ENCODE peak calls at places on chromosomes 4 and X, in eight cellular contexts. One of them, this sample, is unnamed.

GRCh38 chr4:88897180-88897579 is 159.8 kb downstream of the FAM13A start:
- DNase-seq in mammary epithelial cell: peak; percentile 20
- DNase-seq in ovary: no peak
- DNase-seq in BJ: no peak
- DNase-seq in fibroblast of pulmonary artery: no peak
- DNase-seq in heart left ventricle: no peak
- DNase-seq in dorsolateral prefrontal cortex: no peak
- DNase-seq in brain microvascular endothelial cell: no peak
- DNase-seq in this sample: no peak

GRCh38 chrX:43508694-43509093 is 147.4 kb upstream of the MAOA start:
- DNase-seq in mammary epithelial cell: no peak
- DNase-seq in ovary: no peak
- DNase-seq in BJ: no peak
- DNase-seq in fibroblast of pulmonary artery: no peak
- DNase-seq in heart left ventricle: no peak
- DNase-seq in dorsolateral prefrontal cortex: no peak
- DNase-seq in brain microvascular endothelial cell: no peak
- DNase-seq in this sample: no peak

GRCh38 chr4:80419946-80420345 is 84.4 kb downstream of the CFAP299 start:
- DNase-seq in mammary epithelial cell: no peak
- DNase-seq in ovary: no peak
- DNase-seq in BJ: no peak
- DNase-seq in fibroblast of pulmonary artery: no peak
- DNase-seq in heart left ventricle: no peak
- DNase-seq in dorsolateral prefrontal cortex: no peak
- DNase-seq in brain microvascular endothelial cell: no peak
- DNase-seq in this sample: no peak

GRCh38 chr4:155658665-155659064 is 8.0 kb upstream of the GUCY1A1 start:
- DNase-seq in mammary epithelial cell: no peak
- DNase-seq in ovary: no peak
- DNase-seq in BJ: no peak
- DNase-seq in fibroblast of pulmonary artery: no peak
- DNase-seq in heart left ventricle: no peak
- DNase-seq in dorsolateral prefrontal cortex: no peak
- DNase-seq in brain microvascular endothelial cell: no peak
- DNase-seq in this sample: no peak

GRCh38 chr4:13378973-13379759 is 105.0 kb downstream of the RAB28 start:
- DNase-seq in mammary epithelial cell: no peak
- DNase-seq in ovary: no peak
- DNase-seq in BJ: no peak
- DNase-seq in fibroblast of pulmonary artery: no peak
- DNase-seq in heart left ventricle: no peak
- DNase-seq in dorsolateral prefrontal cortex: no peak
- DNase-seq in brain microvascular endothelial cell: no peak
- DNase-seq in this sample: no peak

GRCh38 chrX:55490121-55490520 is 473 bp upstream of the USP51 start:
- DNase-seq in mammary epithelial cell: no peak
- DNase-seq in ovary: no peak
- DNase-seq in BJ: no peak
- DNase-seq in fibroblast of pulmonary artery: no peak
- DNase-seq in heart left ventricle: no peak
- DNase-seq in dorsolateral prefrontal cortex: no peak
- DNase-seq in brain microvascular endothelial cell: no peak
- DNase-seq in this sample: no peak

GRCh38 chr4:42371306-42372063 is 25.8 kb upstream of the SHISA3 start:
- DNase-seq in mammary epithelial cell: peak; percentile 9
- DNase-seq in ovary: no peak
- DNase-seq in BJ: no peak
- DNase-seq in fibroblast of pulmonary artery: peak; percentile 88
- DNase-seq in heart left ventricle: no peak
- DNase-seq in dorsolateral prefrontal cortex: no peak
- DNase-seq in brain microvascular endothelial cell: peak; percentile 67
- DNase-seq in this sample: peak; percentile 26

GRCh38 chrX:30414144-30414543 is 105.0 kb upstream of the NR0B1 start:
- DNase-seq in mammary epithelial cell: no peak
- DNase-seq in ovary: no peak
- DNase-seq in BJ: no peak
- DNase-seq in fibroblast of pulmonary artery: no peak
- DNase-seq in heart left ventricle: no peak
- DNase-seq in dorsolateral prefrontal cortex: no peak
- DNase-seq in brain microvascular endothelial cell: no peak
- DNase-seq in this sample: peak; percentile 32

GRCh38 chr4:85149656-85150055 is 183.2 kb upstream of the WDFY3 start:
- DNase-seq in mammary epithelial cell: peak; percentile 19
- DNase-seq in ovary: no peak
- DNase-seq in BJ: no peak
- DNase-seq in fibroblast of pulmonary artery: peak; percentile 69
- DNase-seq in heart left ventricle: no peak
- DNase-seq in dorsolateral prefrontal cortex: no peak
- DNase-seq in brain microvascular endothelial cell: peak; percentile 2
- DNase-seq in this sample: no peak

GRCh38 chrX:48531359-48531954 is 8.1 kb upstream of the TBC1D25 start:
- DNase-seq in mammary epithelial cell: peak; percentile 75
- DNase-seq in ovary: no peak
- DNase-seq in BJ: peak; percentile 34
- DNase-seq in fibroblast of pulmonary artery: peak; percentile 74
- DNase-seq in heart left ventricle: no peak
- DNase-seq in dorsolateral prefrontal cortex: no peak
- DNase-seq in brain microvascular endothelial cell: peak; percentile 56
- DNase-seq in this sample: peak; percentile 41
- H3K4me3 ChIP-seq in mammary epithelial cell: no peak overlapping the region
- H3K4me3 ChIP-seq in ovary: no peak overlapping the region
- H3K4me3 ChIP-seq in BJ: no peak overlapping the region
- H3K4me3 ChIP-seq in fibroblast of pulmonary artery: no peak overlapping the region
- H3K4me3 ChIP-seq in heart left ventricle: no peak overlapping the region
- H3K4me3 ChIP-seq in dorsolateral prefrontal cortex: no peak overlapping the region
- H3K4me3 ChIP-seq in brain microvascular endothelial cell: no peak overlapping the region
- H3K4me3 ChIP-seq in this sample: no peak overlapping the region

GRCh38 chr4:10667651-10668341 is 16.8 kb downstream of the CLNK start:
- DNase-seq in mammary epithelial cell: no peak
- DNase-seq in ovary: no peak
- DNase-seq in BJ: no peak
- DNase-seq in fibroblast of pulmonary artery: no peak
- DNase-seq in heart left ventricle: no peak
- DNase-seq in dorsolateral prefrontal cortex: no peak
- DNase-seq in brain microvascular endothelial cell: no peak
- DNase-seq in this sample: no peak
- TF ChIP-seq CTCF in mammary epithelial cell: no peak
- TF ChIP-seq CTCF in ovary: no peak
- TF ChIP-seq CTCF in BJ: no peak
- TF ChIP-seq CTCF in fibroblast of pulmonary artery: no peak
- TF ChIP-seq CTCF in heart left ventricle: no peak
- TF ChIP-seq CTCF in dorsolateral prefrontal cortex: no peak
- TF ChIP-seq CTCF in brain microvascular endothelial cell: no peak
- TF ChIP-seq CTCF in this sample: no peak

DNA sequence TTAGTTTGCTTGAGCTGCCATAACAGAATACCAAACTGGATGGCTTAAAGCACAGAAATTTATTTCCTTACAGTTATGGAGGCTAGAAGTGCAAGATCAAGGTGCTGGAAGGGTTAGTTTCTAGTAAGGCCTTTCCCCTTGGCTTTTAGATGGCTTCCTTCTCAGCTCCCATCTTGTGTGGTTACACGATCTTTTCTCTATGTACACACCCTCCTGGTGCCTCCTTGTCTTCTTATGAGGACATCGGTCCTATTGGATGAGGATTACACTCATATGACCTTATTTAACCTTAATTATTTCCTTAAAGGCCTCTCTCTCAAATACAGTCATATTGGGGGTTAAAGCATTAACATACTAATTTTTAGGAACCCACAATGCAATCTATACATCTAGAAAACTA is 787.9 kb upstream of the GALNTL6 start:
- DNase-seq in mammary epithelial cell: no peak
- DNase-seq in ovary: no peak
- DNase-seq in BJ: no peak
- DNase-seq in fibroblast of pulmonary artery: no peak
- DNase-seq in heart left ventricle: no peak
- DNase-seq in dorsolateral prefrontal cortex: no peak
- DNase-seq in brain microvascular endothelial cell: no peak
- DNase-seq in this sample: no peak
- H3K4me3 ChIP-seq in mammary epithelial cell: no peak overlapping the region
- H3K4me3 ChIP-seq in ovary: no peak overlapping the region
- H3K4me3 ChIP-seq in BJ: no peak overlapping the region
- H3K4me3 ChIP-seq in fibroblast of pulmonary artery: no peak overlapping the region
- H3K4me3 ChIP-seq in heart left ventricle: no peak overlapping the region
- H3K4me3 ChIP-seq in dorsolateral prefrontal cortex: no peak overlapping the region
- H3K4me3 ChIP-seq in brain microvascular endothelial cell: no peak overlapping the region
- H3K4me3 ChIP-seq in this sample: no peak overlapping the region

DNA sequence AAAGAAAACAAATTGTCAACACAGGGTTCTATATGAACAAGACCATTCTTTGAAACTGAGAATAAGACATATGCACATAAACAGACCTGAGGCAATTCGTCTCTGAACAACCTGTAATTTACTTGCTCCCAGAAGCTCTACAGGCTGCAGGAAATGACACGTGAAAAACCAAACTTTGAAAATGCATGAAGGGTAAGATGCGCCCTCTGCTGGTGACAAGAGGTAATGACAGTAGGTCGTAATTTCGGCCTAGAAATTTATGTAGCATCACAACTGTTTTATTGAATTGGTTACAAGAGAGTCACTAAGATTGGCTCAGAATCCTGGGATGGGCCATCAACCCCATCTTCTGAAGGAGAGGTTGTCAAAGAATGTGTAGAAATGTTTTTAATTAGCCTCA is 276.5 kb downstream of the PPP4R3C start:
- DNase-seq in mammary epithelial cell: peak; percentile 34
- DNase-seq in ovary: no peak
- DNase-seq in BJ: no peak
- DNase-seq in fibroblast of pulmonary artery: peak; percentile 46
- DNase-seq in heart left ventricle: no peak
- DNase-seq in dorsolateral prefrontal cortex: no peak
- DNase-seq in brain microvascular endothelial cell: peak; percentile 38
- DNase-seq in this sample: no peak
- TF ChIP-seq CTCF in mammary epithelial cell: peak; percentile 81
- TF ChIP-seq CTCF in ovary: no peak
- TF ChIP-seq CTCF in BJ: peak; percentile 41
- TF ChIP-seq CTCF in fibroblast of pulmonary artery: peak; percentile 59
- TF ChIP-seq CTCF in heart left ventricle: peak; percentile 36
- TF ChIP-seq CTCF in dorsolateral prefrontal cortex: peak; percentile 63
- TF ChIP-seq CTCF in brain microvascular endothelial cell: peak; percentile 77
- TF ChIP-seq CTCF in this sample: peak; percentile 76

GRCh38 chr4:105662935-105663675 is 45.4 kb downstream of the INTS12 start:
- DNase-seq in mammary epithelial cell: no peak
- DNase-seq in ovary: no peak
- DNase-seq in BJ: no peak
- DNase-seq in fibroblast of pulmonary artery: no peak
- DNase-seq in heart left ventricle: no peak
- DNase-seq in dorsolateral prefrontal cortex: no peak
- DNase-seq in brain microvascular endothelial cell: no peak
- DNase-seq in this sample: no peak
- H3K4me3 ChIP-seq in mammary epithelial cell: no peak overlapping the region
- H3K4me3 ChIP-seq in ovary: no peak overlapping the region
- H3K4me3 ChIP-seq in BJ: no peak overlapping the region
- H3K4me3 ChIP-seq in fibroblast of pulmonary artery: no peak overlapping the region
- H3K4me3 ChIP-seq in heart left ventricle: no peak overlapping the region
- H3K4me3 ChIP-seq in dorsolateral prefrontal cortex: no peak overlapping the region
- H3K4me3 ChIP-seq in brain microvascular endothelial cell: no peak overlapping the region
- H3K4me3 ChIP-seq in this sample: no peak overlapping the region

DNA sequence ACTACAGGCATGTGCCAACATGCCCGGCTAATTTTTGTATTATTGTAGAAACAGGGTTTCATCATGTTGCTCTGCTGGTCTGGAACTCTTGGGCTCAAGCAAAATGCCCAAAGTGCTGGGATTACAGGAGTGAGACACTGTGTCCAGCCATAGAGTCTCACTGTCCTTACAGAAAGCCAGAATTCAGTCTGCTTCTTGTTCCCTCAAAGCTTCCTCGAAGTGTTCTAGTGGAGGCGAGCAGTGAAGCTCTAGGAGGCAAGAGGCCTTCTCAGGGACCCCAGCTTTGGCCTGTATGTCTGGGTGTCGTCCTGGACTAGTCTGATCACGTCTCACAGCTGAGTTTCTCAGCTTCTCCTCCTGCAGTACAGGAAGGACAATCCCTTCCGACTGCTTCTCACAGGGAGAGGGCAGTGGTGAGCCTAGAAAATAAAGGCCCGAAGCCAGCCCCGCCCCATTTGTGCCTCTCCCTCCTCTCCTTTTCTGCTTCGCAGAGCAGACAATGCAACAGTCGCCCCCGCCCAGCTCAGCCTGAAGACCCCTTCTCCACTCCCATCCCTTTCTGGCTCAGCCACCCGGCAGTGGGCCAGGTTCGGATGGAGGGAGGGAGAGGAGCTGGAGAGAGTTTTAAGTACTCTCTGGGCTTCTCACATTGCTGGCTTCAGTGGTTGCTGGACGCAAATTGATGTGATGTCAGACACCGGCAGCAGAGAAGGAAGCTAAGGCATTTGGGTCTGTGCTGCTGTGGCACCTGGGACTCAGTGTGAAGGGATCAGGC is 11.1 kb upstream of the FAM3A start:
- DNase-seq in mammary epithelial cell: peak; percentile 69
- DNase-seq in ovary: peak; percentile 86
- DNase-seq in BJ: no peak
- DNase-seq in fibroblast of pulmonary artery: peak; percentile 82
- DNase-seq in heart left ventricle: peak; percentile 83
- DNase-seq in dorsolateral prefrontal cortex: peak; percentile 55
- DNase-seq in brain microvascular endothelial cell: peak; percentile 75
- DNase-seq in this sample: peak; percentile 37
- TF ChIP-seq CTCF in mammary epithelial cell: peak; percentile 47
- TF ChIP-seq CTCF in ovary: no peak
- TF ChIP-seq CTCF in BJ: peak; percentile 67
- TF ChIP-seq CTCF in fibroblast of pulmonary artery: peak; percentile 60
- TF ChIP-seq CTCF in heart left ventricle: peak; percentile 64
- TF ChIP-seq CTCF in dorsolateral prefrontal cortex: peak; percentile 47
- TF ChIP-seq CTCF in brain microvascular endothelial cell: peak; percentile 72
- TF ChIP-seq CTCF in this sample: peak; percentile 55

DNA sequence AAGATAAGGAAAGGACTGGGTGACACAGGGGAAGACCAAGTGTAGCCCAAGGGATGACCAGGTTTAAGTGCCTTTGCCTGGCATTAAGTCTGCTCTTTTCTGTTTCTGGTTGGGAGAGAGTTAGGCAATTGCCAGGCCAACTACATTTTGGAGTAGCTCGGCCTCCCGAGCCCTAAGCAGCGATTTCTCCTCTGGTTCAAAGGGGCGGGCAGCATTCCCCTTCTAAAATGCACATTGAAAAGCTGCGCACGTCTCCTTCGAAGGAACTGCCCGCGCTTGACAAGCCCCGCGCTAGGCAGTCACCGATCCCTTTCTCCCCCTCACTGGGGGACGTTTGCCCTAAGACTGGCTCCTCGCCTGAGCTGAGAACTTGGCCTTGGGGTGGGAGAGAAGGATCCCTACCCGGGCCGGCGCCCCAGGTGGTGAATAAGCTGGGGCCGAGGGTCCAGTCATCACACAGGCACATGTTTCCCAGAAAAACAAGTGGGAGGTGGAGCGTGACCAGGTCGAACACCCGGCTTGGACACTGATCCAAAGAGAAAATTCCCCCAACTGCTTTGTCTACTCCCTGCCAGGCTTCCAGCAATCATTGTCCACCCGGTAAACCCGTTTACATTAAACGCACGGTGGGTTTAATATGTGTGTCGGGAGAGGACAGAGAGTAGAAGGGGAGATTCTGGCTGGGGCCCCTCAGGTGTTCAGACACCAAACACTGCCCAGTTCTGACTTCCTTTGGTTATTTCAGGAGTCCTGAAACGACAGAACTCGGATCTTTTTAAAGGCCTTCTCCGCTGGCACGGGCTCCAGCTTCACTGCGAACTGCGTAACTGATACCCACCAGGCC is 4.0 kb downstream of the ARX start:
- DNase-seq in mammary epithelial cell: no peak
- DNase-seq in ovary: no peak
- DNase-seq in BJ: no peak
- DNase-seq in fibroblast of pulmonary artery: no peak
- DNase-seq in heart left ventricle: no peak
- DNase-seq in dorsolateral prefrontal cortex: no peak
- DNase-seq in brain microvascular endothelial cell: no peak
- DNase-seq in this sample: no peak
- H3K4me3 ChIP-seq in mammary epithelial cell: no peak overlapping the region
- H3K4me3 ChIP-seq in ovary: peak overlapping the region; percentile 32
- H3K4me3 ChIP-seq in BJ: no peak overlapping the region
- H3K4me3 ChIP-seq in fibroblast of pulmonary artery: no peak overlapping the region
- H3K4me3 ChIP-seq in heart left ventricle: no peak overlapping the region
- H3K4me3 ChIP-seq in dorsolateral prefrontal cortex: no peak overlapping the region
- H3K4me3 ChIP-seq in brain microvascular endothelial cell: no peak overlapping the region
- H3K4me3 ChIP-seq in this sample: no peak overlapping the region

This sample was measured in kidney epithelial cell.